ENCODE peak calls at places on chromosome 18, in ten cellular contexts. D is stimulated activated naive CD8-positive, alpha-beta T cell treated with anti-CD3 and anti-CD28 coated beads, Interleukin-15, Interleukin-2, amounts not matched to agents 100 U/mL and 50 U/mL, for 24 hours; N is activated naive CD4-positive, alpha-beta T cell treated with anti-CD3 and anti-CD28 coated beads, Interleukin-2, amount 50 U/mL, for 72 hours; Y is bronchial epithelial cell; J is aorta; R is stimulated activated CD8-positive, alpha-beta memory T cell treated with anti-CD3 and anti-CD28 coated beads, Interleukin-12 subunit alpha, Interleukin-12 subunit beta, amount 100 ng/mL, for 1 hour; M is nephron progenitor cell; C is left ventricle myocardium superior; U is endothelial cell; S is caudate nucleus. T is an unnamed sample.

GRCh38 chr18:50350699-50351098 is 24.1 kb upstream of the SKA1 start:
- DNase-seq in C (no peak), D (no peak), S (no peak), U (no peak), M (no peak), Y (no peak), R (no peak), J (no peak), N (no peak), T (no peak)

GRCh38 chr18:23588836-23589560 is 2.7 kb upstream of the NPC1 start:
- DNase-seq in R (no peak), J (no peak), Y (peak), S (no peak), U (no peak), M (no peak), C (no peak), N (no peak), D (no peak), T (no peak)

GRCh38 chr18:57797209-57797651 is 5.9 kb downstream of the ATP8B1 start:
- DNase-seq in C (no peak), U (no peak), S (no peak), D (peak), Y (no peak), R (no peak), N (no peak), J (no peak), M (peak), T (no peak)

GRCh38 chr18:23213200-23213599 is 77.9 kb downstream of the CABLES1 start:
- DNase-seq in N (no peak), J (no peak), M (no peak), D (no peak), R (no peak), S (no peak), Y (no peak), C (no peak), U (no peak), T (no peak)

GRCh38 chr18:34695300-34695699 is 14.8 kb upstream of the DTNA start:
- DNase-seq in S (no peak), U (no peak), Y (peak), J (no peak), N (no peak), C (no peak), D (no peak), R (no peak), M (peak), T (no peak)

GRCh38 chr18:45793295-45793965 is 32.0 kb upstream of the SIGLEC15 start:
- DNase-seq in R (no peak), S (no peak), D (no peak), N (no peak), M (no peak), J (no peak), U (no peak), C (no peak), Y (peak), T (no peak)

GRCh38 chr18:21740474-21740723 is 193 bp upstream of the MIB1 start:
- DNase-seq in N (peak), R (no peak), C (no peak), M (no peak), Y (peak), S (peak), J (peak), D (no peak), U (no peak), T (no peak)

GRCh38 chr18:51437280-51438271 is 240.1 kb upstream of the MEX3C start:
- DNase-seq in M (no peak), J (no peak), S (no peak), D (no peak), Y (peak), U (no peak), C (no peak), R (no peak), N (no peak), T (no peak)

GRCh38 chr18:76495435-76496199 is 575 bp upstream of the ZNF516 start:
- DNase-seq in J (peak), M (peak), S (no peak), C (peak), U (peak), D (peak), N (no peak), Y (no peak), R (no peak), T (peak)

GRCh38 chr18:10682368-10682714 is 156.5 kb downstream of the NAPG start:
- DNase-seq in U (no peak), M (no peak), N (no peak), J (no peak), S (no peak), C (no peak), D (no peak), Y (no peak), R (no peak), T (no peak)

GRCh38 chr18:70025580-70025979 is 77.9 kb upstream of the CD226 start:
- DNase-seq in S (no peak), N (no peak), U (no peak), M (no peak), Y (no peak), C (no peak), J (no peak), D (no peak), R (no peak), T (no peak)

GRCh38 chr18:13525381-13526029 is 200.9 kb downstream of the FAM210A start:
- DNase-seq in N (no peak), C (no peak), J (no peak), Y (no peak), U (no peak), M (no peak), S (no peak), R (no peak), D (no peak), T (no peak)

GRCh38 chr18:55401638-55402191 is 186.3 kb downstream of the TCF4 start:
- DNase-seq in N (no peak), R (no peak), S (no peak), D (no peak), U (peak), Y (no peak), M (peak), J (peak), C (no peak), T (no peak)

GRCh38 chr18:10070581-10071000 is 156.8 kb downstream of the VAPA start:
- DNase-seq in N (no peak), J (no peak), Y (no peak), S (no peak), U (no peak), D (no peak), R (no peak), C (no peak), M (no peak), T (no peak)

GRCh38 chr18:45910405-45911023 is 56.6 kb downstream of the EPG5 start:
- DNase-seq in R (peak), J (peak), M (peak), S (no peak), Y (peak), N (no peak), U (peak), C (peak), D (peak), T (peak)

GRCh38 chr18:47215554-47216138 is 35.8 kb downstream of the SKOR2 start:
- DNase-seq in M (peak), R (no peak), S (no peak), J (no peak), C (no peak), D (no peak), Y (peak), U (peak), N (no peak), T (no peak)

GRCh38 chr18:46712406-46712805 is 44.4 kb downstream of the ST8SIA5 start:
- DNase-seq in N (no peak), D (no peak), J (no peak), Y (no peak), U (no peak), M (peak), S (no peak), R (no peak), C (no peak), T (no peak)

GRCh38 chr18:77702686-77703085 is 453.0 kb downstream of the GALR1 start:
- DNase-seq in C (no peak), N (no peak), R (no peak), S (no peak), U (peak), J (no peak), M (peak), Y (peak), D (no peak), T (no peak)

GRCh38 chr18:47100214-47100831 is 50.0 kb downstream of the HDHD2 start:
- DNase-seq in N (peak), M (peak), C (peak), Y (peak), D (peak), J (no peak), U (peak), S (peak), R (peak), T (peak)

GRCh38 chr18:9546468-9546867 is 67.9 kb downstream of the PPP4R1 start:
- DNase-seq in R (no peak), D (no peak), U (no peak), N (no peak), C (no peak), M (no peak), Y (no peak), S (no peak), J (no peak), T (no peak)

GRCh38 chr18:68764016-68764415 is 33.9 kb upstream of the CCDC102B start:
- DNase-seq in D (no peak), J (no peak), C (no peak), Y (peak), M (no peak), U (no peak), S (no peak), R (no peak), N (no peak), T (no peak)

GRCh38 chr18:13540783-13541182 is 185.6 kb downstream of the FAM210A start:
- DNase-seq in J (no peak), D (peak), N (no peak), M (no peak), U (no peak), Y (no peak), S (no peak), R (peak), C (no peak), T (no peak)

GRCh38 chr18:48804856-48805610 is 145.7 kb downstream of the SMAD7 start:
- DNase-seq in S (no peak), J (peak), U (no peak), Y (no peak), R (no peak), M (peak), N (peak), D (peak), C (no peak), T (peak)

GRCh38 chr18:7593194-7593819 is 26.2 kb downstream of the PTPRM start:
- DNase-seq in J (no peak), Y (no peak), M (no peak), S (no peak), N (no peak), D (no peak), R (no peak), C (no peak), U (no peak), T (no peak)

GRCh38 chr18:55907352-55908045 is 319.5 kb upstream of the TCF4 start:
- DNase-seq in J (no peak), Y (peak), D (no peak), R (no peak), C (peak), U (no peak), M (no peak), N (no peak), S (no peak), T (no peak)

GRCh38 chr18:55420665-55420964 is 167.4 kb downstream of the TCF4 start:
- DNase-seq in R (no peak), C (no peak), S (no peak), D (no peak), N (no peak), M (no peak), U (no peak), J (no peak), Y (no peak), T (no peak)

GRCh38 chr18:47050468-47050867 is 15.0 kb upstream of the ELOA2 start:
- DNase-seq in R (no peak), J (no peak), D (peak), C (no peak), N (no peak), S (no peak), U (peak), Y (peak), M (no peak), T (no peak)

GRCh38 chr18:71322201-71322600 is 1033.4 kb downstream of the SOCS6 start:
- DNase-seq in C (no peak), M (no peak), U (no peak), N (no peak), J (no peak), Y (no peak), S (no peak), R (no peak), D (no peak), T (no peak)

GRCh38 chr18:54776282-54776977 is 51.8 kb upstream of the RAB27B start:
- DNase-seq in S (no peak), M (no peak), R (no peak), C (no peak), D (no peak), J (peak), U (no peak), Y (peak), N (peak), T (no peak)

GRCh38 chr18:12776821-12777471 is 74.1 kb downstream of the PSMG2 start:
- DNase-seq in J (no peak), D (no peak), S (no peak), R (no peak), C (no peak), M (no peak), U (peak), Y (no peak), N (no peak), T (no peak)

GRCh38 chr18:26865557-26865956 is at the start of gene AQP4:
- DNase-seq in Y (no peak), S (peak), N (no peak), D (no peak), R (no peak), M (peak), J (no peak), U (no peak), C (peak), T (no peak)

GRCh38 chr18:70781860-70782453 is 493.1 kb downstream of the SOCS6 start:
- DNase-seq in C (no peak), N (peak), D (peak), Y (peak), J (no peak), U (peak), M (peak), R (peak), S (peak), T (no peak)

GRCh38 chr18:46220116-46220515 is 115.9 kb downstream of the HAUS1 start:
- DNase-seq in M (no peak), S (no peak), C (no peak), J (no peak), R (no peak), N (no peak), D (no peak), U (no peak), Y (peak), T (no peak)

GRCh38 chr18:54946149-54946581 is 13.1 kb downstream of the CCDC68 start:
- DNase-seq in J (no peak), M (no peak), Y (peak), N (no peak), D (peak), S (no peak), R (no peak), U (no peak), C (no peak), T (no peak)

GRCh38 chr18:34789768-34790344 is 79.8 kb downstream of the DTNA start:
- DNase-seq in R (no peak), J (no peak), U (no peak), D (no peak), Y (peak), C (no peak), N (no peak), M (no peak), S (no peak), T (no peak)

GRCh38 chr18:40690062-40690461 is 1265.0 kb upstream of the PIK3C3 start:
- DNase-seq in D (no peak), R (no peak), U (no peak), M (no peak), N (no peak), S (no peak), Y (peak), C (no peak), J (no peak), T (no peak)